ENCODE peak calls at places on chromosome 18, in four cellular contexts. P, I, C and O are unnamed samples.

GRCh38 chr18:9775172-9775571 is 67.1 kb downstream of the RAB31 start:
- DNase-seq in I (no peak), C (no peak), P (no peak), O (no peak)

GRCh38 chr18:47370052-47370451 is 118.6 kb upstream of the SKOR2 start:
- DNase-seq in P (no peak), C (no peak), I (no peak), O (no peak)

GRCh38 chr18:60191926-60192325 is 180.6 kb downstream of the MC4R start:
- DNase-seq in C (no peak), I (no peak), P (no peak), O (no peak)

GRCh38 chr18:10757349-10757748 is 231.5 kb downstream of the NAPG start:
- DNase-seq in C (no peak), P (no peak), I (no peak), O (no peak)

GRCh38 chr18:50190236-50190635 is 4.7 kb downstream of the MYO5B start:
- DNase-seq in I (no peak), C (no peak), P (no peak), O (no peak)

GRCh38 chr18:13604751-13605150 is 121.6 kb downstream of the FAM210A start:
- DNase-seq in P (no peak), C (no peak), I (no peak), O (no peak)

GRCh38 chr18:21740724-21741510 is at the start of gene MIB1:
- DNase-seq in C (peak; percentile 99), I (no peak), P (no peak), O (no peak)

GRCh38 chr18:25351773-25352628 is at the start of gene ZNF521:
- DNase-seq in C (peak; percentile 85), P (peak; percentile 93), I (no peak), O (peak; percentile 79)

GRCh38 chr18:23977709-23978483 is 36.7 kb upstream of the TTC39C start:
- DNase-seq in P (no peak), C (no peak), I (no peak), O (peak; percentile 20)

GRCh38 chr18:23963443-23964185 is 50.9 kb upstream of the TTC39C start:
- DNase-seq in C (no peak), P (no peak), I (no peak), O (no peak)

GRCh38 chr18:27713727-27714080 is 463.2 kb downstream of the CDH2 start:
- DNase-seq in C (no peak), I (no peak), P (no peak), O (no peak)

GRCh38 chr18:66795011-66795410 is 191.1 kb upstream of the CDH19 start:
- DNase-seq in C (no peak), I (no peak), P (no peak), O (no peak)

GRCh38 chr18:52636536-52636935 is 296.5 kb downstream of the DCC start:
- DNase-seq in C (no peak), P (no peak), I (no peak), O (peak; percentile 19)

GRCh38 chr18:24426398-24427294 is at the start of gene IMPACT:
- DNase-seq in I (peak; percentile 40), P (peak; percentile 83), C (peak; percentile 76), O (no peak)

GRCh38 chr18:9433616-9434239 is 41.6 kb upstream of the RALBP1 start:
- DNase-seq in I (no peak), P (no peak), C (no peak), O (no peak)

GRCh38 chr18:69444221-69444620 is 43.5 kb downstream of the DOK6 start:
- DNase-seq in P (no peak), I (no peak), C (no peak), O (no peak)

GRCh38 chr18:304887-305529 is 37.2 kb upstream of the THOC1 start:
- DNase-seq in I (no peak), C (no peak), P (no peak), O (no peak)

GRCh38 chr18:77733292-77733903 is 483.8 kb downstream of the GALR1 start:
- DNase-seq in I (no peak), P (no peak), C (no peak), O (no peak)

GRCh38 chr18:30288662-30289414 is 753.7 kb downstream of the DSC3 start:
- DNase-seq in C (no peak), P (no peak), I (no peak), O (no peak)

GRCh38 chr18:78126106-78126505 is 853.5 kb upstream of the SALL3 start:
- DNase-seq in P (no peak), C (no peak), I (no peak), O (no peak)

GRCh38 chr18:66616523-66616983 is 12.7 kb upstream of the CDH19 start:
- DNase-seq in P (peak; percentile 19), I (no peak), C (no peak), O (peak; percentile 17)

GRCh38 chr18:45379903-45380302 is 235.4 kb upstream of the SLC14A2 start:
- DNase-seq in C (no peak), P (no peak), I (no peak), O (no peak)

GRCh38 chr18:77147418-77147852 is 14.9 kb upstream of the MBP start:
- DNase-seq in C (no peak), I (no peak), P (peak; percentile 44), O (no peak)

GRCh38 chr18:26103579-26103978 is 13.2 kb upstream of the SS18 start:
- DNase-seq in I (no peak), P (no peak), C (no peak), O (peak; percentile 35)

GRCh38 chr18:72601944-72602343 is 57.8 kb upstream of the CBLN2 start:
- DNase-seq in P (no peak), C (no peak), I (no peak), O (no peak)

GRCh38 chr18:53625997-53626599 is 598.4 kb downstream of the MBD2 start:
- DNase-seq in P (no peak), C (no peak), I (no peak), O (no peak)

GRCh38 chr18:73691624-73692023 is 456.0 kb downstream of the FBXO15 start:
- DNase-seq in C (no peak), P (no peak), I (no peak), O (no peak)

GRCh38 chr18:73691118-73691517 is 456.5 kb downstream of the FBXO15 start:
- DNase-seq in C (no peak), P (peak; percentile 4), I (no peak), O (no peak)

GRCh38 chr18:73688851-73689659 is 458.6 kb downstream of the FBXO15 start:
- DNase-seq in P (no peak), C (no peak), I (no peak), O (no peak)

GRCh38 chr18:73688161-73688560 is 459.5 kb downstream of the FBXO15 start:
- DNase-seq in P (no peak), C (no peak), I (no peak), O (no peak)

DNA sequence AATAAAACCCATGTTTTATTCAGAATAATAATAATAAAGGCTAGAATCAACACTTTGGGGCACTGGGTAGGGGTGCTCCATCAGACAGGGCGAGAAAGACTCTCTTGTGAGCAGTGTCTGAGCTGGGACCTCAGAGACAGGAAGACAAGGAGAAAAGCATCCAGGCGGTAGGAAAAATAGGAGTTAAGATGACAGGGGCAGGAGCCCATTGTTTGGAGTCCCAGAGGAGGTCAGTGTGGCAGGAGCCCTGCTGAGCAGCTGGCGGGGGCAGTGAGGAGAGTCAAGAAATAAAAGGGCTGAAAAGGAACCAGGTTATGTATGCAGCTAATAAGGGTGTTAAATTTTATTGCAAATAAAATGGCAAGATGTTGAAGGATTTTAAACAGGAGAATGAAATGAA is 457.4 kb downstream of the FBXO15 start:
- DNase-seq in P (no peak), C (no peak), I (no peak), O (no peak)
- H3K4me3 ChIP-seq in P (no peak overlapping the region), C (no peak overlapping the region), I (no peak overlapping the region), O (no peak overlapping the region)

GRCh38 chr18:35389095-35389618 is 12.0 kb upstream of the ZNF396 start:
- DNase-seq in P (peak; percentile 47), I (no peak), C (no peak), O (no peak)
- H3K4me3 ChIP-seq in P (no peak overlapping the region), I (no peak overlapping the region), C (no peak overlapping the region), O (no peak overlapping the region)

GRCh38 chr18:48918660-48919415 is 31.9 kb downstream of the SMAD7 start:
- DNase-seq in I (no peak), C (no peak), P (no peak), O (no peak)
- H3K4me3 ChIP-seq in I (no peak overlapping the region), C (no peak overlapping the region), P (no peak overlapping the region), O (no peak overlapping the region)

GRCh38 chr18:33580540-33580939 is 2.5 kb downstream of the ASXL3 start:
- DNase-seq in P (no peak), I (no peak), C (no peak), O (no peak)
- H3K4me3 ChIP-seq in P (no peak overlapping the region), I (no peak overlapping the region), C (no peak overlapping the region), O (no peak overlapping the region)

GRCh38 chr18:55464581-55464980 is 123.4 kb downstream of the TCF4 start:
- DNase-seq in I (no peak), P (no peak), C (no peak), O (no peak)
- H3K4me3 ChIP-seq in I (no peak overlapping the region), P (no peak overlapping the region), C (no peak overlapping the region), O (no peak overlapping the region)

GRCh38 chr18:63979409-63979908 is 9.6 kb downstream of the SERPINB8 start:
- DNase-seq in I (no peak), P (peak; percentile 73), C (peak; percentile 19), O (peak; percentile 78)
- H3K4me3 ChIP-seq in I (no peak overlapping the region), P (no peak overlapping the region), C (peak overlapping the region; percentile 13), O (peak overlapping the region; percentile 25)

GRCh38 chr18:79630266-79631095 is 49.1 kb upstream of the CTDP1 start:
- DNase-seq in C (no peak), I (no peak), P (no peak), O (no peak)
- H3K4me3 ChIP-seq in C (no peak overlapping the region), I (no peak overlapping the region), P (no peak overlapping the region), O (no peak overlapping the region)